ENCODE peak calls at places on chromosomes 4 and X, in four cellular contexts. One of them, this sample, is unnamed.

GRCh38 chr4:127249767-127250108 is 383.0 kb upstream of the INTU start:
- DNase-seq in GM12892: no peak
- DNase-seq in caudate nucleus: no peak
- DNase-seq in cardiac septum: no peak
- DNase-seq in this sample: no peak

GRCh38 chrX:37754518-37754917 is 25.3 kb upstream of the CYBB start:
- DNase-seq in GM12892: no peak
- DNase-seq in caudate nucleus: no peak
- DNase-seq in cardiac septum: no peak
- DNase-seq in this sample: no peak

GRCh38 chrX:40097492-40098263 is at the start of gene BCOR:
- DNase-seq in GM12892: peak
- DNase-seq in caudate nucleus: peak
- DNase-seq in cardiac septum: peak
- DNase-seq in this sample: peak

GRCh38 chrX:19879742-19880378 is 7.5 kb downstream of the SH3KBP1 start:
- DNase-seq in GM12892: no peak
- DNase-seq in caudate nucleus: no peak
- DNase-seq in cardiac septum: no peak
- DNase-seq in this sample: no peak

GRCh38 chrX:44042124-44042523 is 68.9 kb upstream of the NDP start:
- DNase-seq in GM12892: no peak
- DNase-seq in caudate nucleus: no peak
- DNase-seq in cardiac septum: no peak
- DNase-seq in this sample: no peak

GRCh38 chr4:103091601-103092223 is 7.9 kb downstream of the BDH2 start:
- DNase-seq in GM12892: no peak
- DNase-seq in caudate nucleus: peak
- DNase-seq in cardiac septum: no peak
- DNase-seq in this sample: peak

GRCh38 chrX:136647969-136648368 is at the start of gene CD40LG:
- DNase-seq in GM12892: no peak
- DNase-seq in caudate nucleus: no peak
- DNase-seq in cardiac septum: no peak
- DNase-seq in this sample: no peak

GRCh38 chr4:141046255-141046654 is 87.0 kb downstream of the RNF150 start:
- DNase-seq in GM12892: no peak
- DNase-seq in caudate nucleus: no peak
- DNase-seq in cardiac septum: no peak
- DNase-seq in this sample: no peak

GRCh38 chrX:130975947-130976346 is 72.9 kb upstream of the ENOX2 start:
- DNase-seq in GM12892: no peak
- DNase-seq in caudate nucleus: peak
- DNase-seq in cardiac septum: no peak
- DNase-seq in this sample: no peak

GRCh38 chrX:84729809-84730208 is 227.6 kb upstream of the HDX start:
- DNase-seq in GM12892: peak
- DNase-seq in caudate nucleus: no peak
- DNase-seq in cardiac septum: no peak
- DNase-seq in this sample: no peak

GRCh38 chr4:137651128-137651527 is 118.8 kb upstream of the PCDH18 start:
- DNase-seq in GM12892: no peak
- DNase-seq in caudate nucleus: no peak
- DNase-seq in cardiac septum: no peak
- DNase-seq in this sample: no peak

GRCh38 chr4:149279790-149280189 is 535.9 kb downstream of the IQCM start:
- DNase-seq in GM12892: no peak
- DNase-seq in caudate nucleus: no peak
- DNase-seq in cardiac septum: no peak
- DNase-seq in this sample: no peak

GRCh38 chr4:5693871-5694270 is 14.5 kb downstream of the EVC2 start:
- DNase-seq in GM12892: no peak
- DNase-seq in caudate nucleus: no peak
- DNase-seq in cardiac septum: peak
- DNase-seq in this sample: no peak

GRCh38 chr4:156553659-156554058 is 417.9 kb downstream of the PDGFC start:
- DNase-seq in GM12892: no peak
- DNase-seq in caudate nucleus: no peak
- DNase-seq in cardiac septum: no peak
- DNase-seq in this sample: no peak

GRCh38 chrX:9928083-9928482 is 39.1 kb upstream of the CLDN34 start:
- DNase-seq in GM12892: no peak
- DNase-seq in caudate nucleus: peak
- DNase-seq in cardiac septum: no peak
- DNase-seq in this sample: no peak

GRCh38 chr4:16259531-16260246 is 33.4 kb upstream of the TAPT1 start:
- DNase-seq in GM12892: no peak
- DNase-seq in caudate nucleus: no peak
- DNase-seq in cardiac septum: no peak
- DNase-seq in this sample: no peak

GRCh38 chr4:2939383-2940243 is 23.6 kb downstream of the NOP14 start:
- DNase-seq in GM12892: no peak
- DNase-seq in caudate nucleus: no peak
- DNase-seq in cardiac septum: peak
- DNase-seq in this sample: no peak

GRCh38 chrX:119393144-119393543 is 6.0 kb upstream of the SLC25A43 start:
- DNase-seq in GM12892: no peak
- DNase-seq in caudate nucleus: no peak
- DNase-seq in cardiac septum: no peak
- DNase-seq in this sample: no peak

GRCh38 chr4:185068837-185069236 is 50.5 kb downstream of the HELT start:
- DNase-seq in GM12892: no peak
- DNase-seq in caudate nucleus: no peak
- DNase-seq in cardiac septum: no peak
- DNase-seq in this sample: no peak

GRCh38 chrX:93875621-93876282 is 201.7 kb downstream of the FAM133A start:
- DNase-seq in GM12892: no peak
- DNase-seq in caudate nucleus: no peak
- DNase-seq in cardiac septum: no peak
- DNase-seq in this sample: no peak

GRCh38 chr4:104334410-104334809 is 160.3 kb downstream of the CXXC4 start:
- DNase-seq in GM12892: no peak
- DNase-seq in caudate nucleus: no peak
- DNase-seq in cardiac septum: no peak
- DNase-seq in this sample: no peak

GRCh38 chrX:32010948-32011347 is 939.1 kb upstream of the FTHL17 start:
- DNase-seq in GM12892: no peak
- DNase-seq in caudate nucleus: no peak
- DNase-seq in cardiac septum: no peak
- DNase-seq in this sample: no peak

GRCh38 chr4:98662619-98663225 is 4.3 kb upstream of the TSPAN5 start:
- DNase-seq in GM12892: no peak
- DNase-seq in caudate nucleus: no peak
- DNase-seq in cardiac septum: no peak
- DNase-seq in this sample: no peak

GRCh38 chr4:37678624-37679023 is 7.6 kb downstream of the RELL1 start:
- DNase-seq in GM12892: no peak
- DNase-seq in caudate nucleus: no peak
- DNase-seq in cardiac septum: no peak
- DNase-seq in this sample: no peak

GRCh38 chr4:177448850-177449249 is 6.6 kb upstream of the AGA start:
- DNase-seq in GM12892: no peak
- DNase-seq in caudate nucleus: no peak
- DNase-seq in cardiac septum: no peak
- DNase-seq in this sample: no peak

GRCh38 chrX:48531359-48531954 is 8.1 kb upstream of the TBC1D25 start:
- DNase-seq in GM12892: no peak
- DNase-seq in caudate nucleus: no peak
- DNase-seq in cardiac septum: no peak
- DNase-seq in this sample: no peak